ENCODE peak calls at places on chromosome 11, in four cellular contexts. I, L, C and O are unnamed samples. For H3K9me3, the result is how much of the 10 kb centered on the place peaks cover.

GRCh38 chr11:9146477-9146876 is 55.1 kb upstream of the SCUBE2 start:
- DNase-seq in I (no peak), L (no peak), C (no peak), O (no peak)

GRCh38 chr11:75182652-75183051 is 31.7 kb downstream of the SLCO2B1 start:
- DNase-seq in I (no peak), L (no peak), C (no peak), O (no peak)

GRCh38 chr11:109799604-109800003 is 293.6 kb upstream of the ZC3H12C start:
- DNase-seq in I (no peak), L (no peak), C (no peak), O (no peak)

GRCh38 chr11:92885600-92885999 is 83.9 kb upstream of the MTNR1B start:
- DNase-seq in I (no peak), L (no peak), C (no peak), O (no peak)

GRCh38 chr11:110447897-110448522 is 18.3 kb downstream of the FDX1 start:
- DNase-seq in I (no peak), L (no peak), C (peak), O (no peak)

GRCh38 chr11:85029964-85030363 is 597.2 kb downstream of the DLG2 start:
- DNase-seq in I (no peak), L (no peak), C (no peak), O (no peak)

GRCh38 chr11:1730230-1730629 is 20.2 kb downstream of the IFITM10 start:
- DNase-seq in I (no peak), L (no peak), C (no peak), O (no peak)

GRCh38 chr11:107857550-107858216 is 904 bp downstream of the SLC35F2 start:
- DNase-seq in I (no peak), L (no peak), C (no peak), O (no peak)

GRCh38 chr11:95584589-95584988 is 205.0 kb downstream of the FAM76B start:
- DNase-seq in I (no peak), L (no peak), C (peak), O (no peak)

GRCh38 chr11:1640076-1640946 is 10.7 kb downstream of the KRTAP5-5 start:
- DNase-seq in I (no peak), L (peak), C (peak), O (no peak)

GRCh38 chr11:64084962-64085710 is 49.4 kb downstream of the FLRT1 start:
- DNase-seq in I (no peak), L (no peak), C (no peak), O (no peak)

GRCh38 chr11:61680622-61681191 is 516 bp downstream of the DAGLA start:
- DNase-seq in I (no peak), L (no peak), C (no peak), O (no peak)

GRCh38 chr11:14320020-14320419 is 39.0 kb downstream of the RRAS2 start:
- DNase-seq in I (no peak), L (peak), C (no peak), O (no peak)

GRCh38 chr11:17063171-17064002 is 14.1 kb downstream of the RPS13 start:
- DNase-seq in I (peak), L (peak), C (peak), O (peak)

GRCh38 chr11:111422494-111423249 is 43.6 kb upstream of the POU2AF1 start:
- DNase-seq in I (peak), L (no peak), C (peak), O (no peak)

GRCh38 chr11:109512680-109513079 is 90.7 kb downstream of the C11orf87 start:
- DNase-seq in I (no peak), L (no peak), C (no peak), O (no peak)

GRCh38 chr11:14908214-14908880 is 16.3 kb upstream of the CYP2R1 start:
- DNase-seq in I (no peak), L (no peak), C (peak), O (no peak)

GRCh38 chr11:1203505-1204271 is 19.2 kb upstream of the MUC5B start:
- DNase-seq in I (peak), L (no peak), C (no peak), O (peak)

GRCh38 chr11:109644158-109644557 is 222.2 kb downstream of the C11orf87 start:
- DNase-seq in I (peak), L (no peak), C (no peak), O (no peak)

GRCh38 chr11:47856186-47856585 is 8.0 kb upstream of the NUP160 start:
- DNase-seq in I (no peak), L (no peak), C (no peak), O (no peak)

GRCh38 chr11:43933226-43933607 is 9.2 kb upstream of the C11orf96 start:
- DNase-seq in I (no peak), L (no peak), C (no peak), O (no peak)

GRCh38 chr11:11993814-11994213 is 14.6 kb downstream of the DKK3 start:
- DNase-seq in I (no peak), L (no peak), C (no peak), O (no peak)

GRCh38 chr11:121841487-121842167 is 274.4 kb downstream of the BLID start:
- DNase-seq in I (no peak), L (no peak), C (no peak), O (no peak)

GRCh38 chr11:66371627-66372415 is at the start of gene SLC29A2:
- DNase-seq in I (peak), L (peak), C (peak), O (peak)

GRCh38 chr11:64892411-64892831 is 14.0 kb upstream of the EHD1 start:
- DNase-seq in I (peak), L (no peak), C (no peak), O (no peak)

GRCh38 chr11:99199336-99199735 is 178.6 kb downstream of the CNTN5 start:
- DNase-seq in I (no peak), L (no peak), C (no peak), O (no peak)

GRCh38 chr11:1112351-1113191 is 37.9 kb downstream of the MUC2 start:
- DNase-seq in I (no peak), L (no peak), C (peak), O (peak)

GRCh38 chr11:44785856-44786606 is 59.3 kb downstream of the TSPAN18 start:
- DNase-seq in I (no peak), L (no peak), C (peak), O (no peak)

GRCh38 chr11:87740968-87741367 is 434.3 kb downstream of the RAB38 start:
- DNase-seq in I (no peak), L (no peak), C (no peak), O (no peak)

GRCh38 chr11:65446446-65447277 is 24.1 kb downstream of the NEAT1 start:
- DNase-seq in I (no peak), L (no peak), C (no peak), O (no peak)

GRCh38 chr11:93903989-93904388 is 53.6 kb upstream of the VSTM5 start:
- DNase-seq in I (no peak), L (no peak), C (no peak), O (no peak)

GRCh38 chr11:64239662-64240466 is 1.0 kb upstream of the FKBP2 start:
- DNase-seq in I (no peak), L (no peak), C (peak), O (no peak)

GRCh38 chr11:17014774-17015638 is 792 bp upstream of the PLEKHA7 start:
- DNase-seq in I (no peak), L (peak), C (no peak), O (peak)

DNA sequence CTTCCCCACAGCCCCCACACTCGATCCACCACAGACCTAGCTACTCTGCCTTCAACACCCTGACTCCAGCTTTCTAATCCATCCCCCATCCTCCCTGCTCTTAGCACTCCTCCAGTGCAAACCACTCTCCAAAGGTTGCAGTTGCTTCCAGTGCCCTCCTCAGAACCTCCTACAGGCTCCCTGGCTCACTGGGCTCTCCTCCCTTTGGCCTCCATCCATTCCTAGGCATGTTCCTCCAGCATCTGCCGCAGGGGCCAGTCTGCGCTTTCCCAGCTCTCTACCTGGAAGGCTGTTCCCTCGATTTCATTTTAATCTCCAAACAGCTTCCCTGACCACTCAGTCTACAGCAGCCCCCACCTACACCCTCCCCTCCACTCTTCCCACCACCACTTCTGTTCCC is 133.8 kb downstream of the SPATA19 start:
- DNase-seq in I (no peak), L (no peak), C (no peak), O (no peak)
- H3K9me3 ChIP-seq in I (under half), L (under half), C (under half), O (under half)

GRCh38 chr11:55732936-55733335 is 40.3 kb upstream of the OR5D13 start:
- DNase-seq in I (no peak), L (no peak), C (no peak), O (no peak)
- H3K9me3 ChIP-seq in I (under half), L (under half), C (under half), O (under half)

GRCh38 chr11:10930224-10930960 is 72.5 kb upstream of the ZBED5 start:
- DNase-seq in I (no peak), L (peak), C (no peak), O (no peak)

GRCh38 chr11:10932976-10933375 is 75.1 kb upstream of the ZBED5 start:
- DNase-seq in I (no peak), L (no peak), C (no peak), O (no peak)

GRCh38 chr11:10931761-10932700 is 74.2 kb upstream of the ZBED5 start:
- DNase-seq in I (peak), L (no peak), C (no peak), O (no peak)

GRCh38 chr11:10933455-10934292 is 75.8 kb upstream of the ZBED5 start:
- DNase-seq in I (peak), L (peak), C (peak), O (peak)

GRCh38 chr11:10930961-10931760 is 73.3 kb upstream of the ZBED5 start:
- DNase-seq in I (peak), L (peak), C (no peak), O (peak)
- H3K9me3 ChIP-seq in I (under half), L (under half), C (under half), O (under half)

GRCh38 chr11:97471480-97471879 is 1081.7 kb downstream of the JRKL start:
- DNase-seq in I (no peak), L (no peak), C (no peak), O (no peak)
- H3K9me3 ChIP-seq in I (under half), L (under half), C (under half), O (under half)

DNA sequence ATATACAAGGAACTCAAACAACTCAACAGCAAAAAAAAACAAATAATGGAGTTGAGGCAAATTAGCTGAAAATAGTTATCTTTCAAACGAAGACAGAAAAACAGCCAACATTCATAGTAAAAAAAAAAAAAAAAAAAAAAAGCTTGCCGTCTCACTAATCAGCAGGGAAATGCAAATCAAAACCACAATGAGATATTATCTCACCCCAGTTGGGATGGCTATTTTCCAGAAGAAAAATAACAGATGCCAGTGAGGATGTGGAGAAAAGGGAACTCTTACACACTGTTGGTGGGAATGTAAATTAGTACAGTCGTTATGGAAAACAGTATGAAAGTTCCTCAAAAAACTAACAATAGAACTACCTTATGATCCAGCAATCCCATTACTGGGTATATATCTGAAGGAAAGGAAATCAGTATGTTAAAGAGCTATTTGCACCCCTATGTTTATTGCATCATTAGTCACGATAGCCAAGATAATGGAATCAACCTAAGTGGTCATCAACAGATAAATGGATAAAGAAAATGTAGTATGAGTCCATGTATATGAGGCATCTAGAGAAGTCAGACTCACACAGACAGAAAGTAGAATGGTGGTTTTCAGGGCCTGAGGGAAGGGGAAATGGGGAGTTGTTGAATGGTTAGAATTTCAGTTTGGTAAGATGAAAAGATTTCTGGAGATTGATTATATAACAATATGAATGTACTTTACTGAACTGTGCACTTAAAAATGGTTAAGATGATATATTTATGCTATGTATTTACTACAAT is 56.0 kb downstream of the USP35 start:
- DNase-seq in I (no peak), L (no peak), C (no peak), O (no peak)
- H3K9me3 ChIP-seq in I (under half), L (under half), C (under half), O (under half)

GRCh38 chr11:35951659-35952058 is 7.8 kb downstream of the LDLRAD3 start:
- DNase-seq in I (no peak), L (no peak), C (peak), O (no peak)

GRCh38 chr11:35949242-35949641 is 5.4 kb downstream of the LDLRAD3 start:
- DNase-seq in I (no peak), L (no peak), C (no peak), O (no peak)

GRCh38 chr11:35953081-35953480 is 9.2 kb downstream of the LDLRAD3 start:
- DNase-seq in I (peak), L (no peak), C (no peak), O (no peak)

GRCh38 chr11:35947437-35947836 is 3.6 kb downstream of the LDLRAD3 start:
- DNase-seq in I (no peak), L (no peak), C (no peak), O (no peak)

DNA sequence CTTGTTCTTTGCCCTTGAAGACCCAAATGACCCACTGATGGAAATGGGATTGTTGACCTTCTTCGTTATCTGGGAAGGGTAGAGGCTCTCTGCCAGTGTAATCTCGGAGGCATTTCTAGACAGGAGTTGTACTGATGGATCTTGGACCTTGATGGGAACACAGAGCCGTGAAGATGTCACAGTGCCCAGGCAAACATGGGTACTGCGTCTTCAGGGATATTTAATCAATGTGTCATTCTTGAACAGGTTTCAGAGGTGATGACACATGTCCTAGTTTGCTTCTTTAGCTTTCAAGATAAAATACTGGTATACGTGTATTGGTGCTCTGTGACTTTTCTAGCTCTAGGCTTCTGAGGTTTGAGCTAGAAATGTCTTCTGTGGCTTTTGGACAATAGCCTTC is 6.2 kb downstream of the LDLRAD3 start:
- DNase-seq in I (no peak), L (no peak), C (no peak), O (no peak)
- H3K9me3 ChIP-seq in I (under half), L (under half), C (under half), O (under half)

GRCh38 chr11:134470238-134470637 is 58.2 kb upstream of the B3GAT1 start:
- DNase-seq in I (no peak), L (no peak), C (no peak), O (no peak)
- H3K9me3 ChIP-seq in I (under half), L (under half), C (under half), O (under half)